ENCODE peak calls at places on chromosomes 11 and 22, in four cellular contexts. Y is stomach, E is breast epithelium, W is SK-N-SH. B is an unnamed sample. For H3K4me1, the result is how much of the 10 kb centered on the place peaks cover.

GRCh38 chr11:102680945-102681344 is 24.6 kb downstream of the MMP27 start:
- DNase-seq in Y (no peak), E (no peak), W (no peak), B (peak)

GRCh38 chr22:21038405-21038804 is 6.0 kb upstream of the SLC7A4 start:
- DNase-seq in Y (no peak), E (no peak), W (no peak), B (no peak)

GRCh38 chr11:126601136-126601535 is 245.7 kb downstream of the ST3GAL4 start:
- DNase-seq in Y (no peak), E (no peak), W (no peak), B (no peak)

GRCh38 chr11:75476716-75477613 is 44.0 kb upstream of the KLHL35 start:
- DNase-seq in Y (peak), E (peak), W (no peak), B (no peak)

GRCh38 chr11:94513091-94513490 is 830 bp downstream of the C11orf97 start:
- DNase-seq in Y (no peak), E (no peak), W (no peak), B (no peak)

GRCh38 chr11:61950035-61950547 is at the start of gene BEST1:
- DNase-seq in Y (no peak), E (no peak), W (no peak), B (no peak)

GRCh38 chr22:37525746-37526350 is 6.6 kb upstream of the CARD10 start:
- DNase-seq in Y (no peak), E (no peak), W (peak), B (no peak)

GRCh38 chr11:21988477-21988876 is 204.4 kb upstream of the ANO5 start:
- DNase-seq in Y (no peak), E (no peak), W (peak), B (no peak)

GRCh38 chr22:23088199-23088604 is 17.9 kb downstream of the GNAZ start:
- DNase-seq in Y (peak), E (no peak), W (no peak), B (no peak)

GRCh38 chr11:1112351-1113191 is 37.9 kb downstream of the MUC2 start:
- DNase-seq in Y (no peak), E (no peak), W (no peak), B (no peak)

GRCh38 chr11:120034881-120035620 is 102.9 kb downstream of the TRIM29 start:
- DNase-seq in Y (no peak), E (no peak), W (no peak), B (no peak)

GRCh38 chr11:20026629-20027545 is 133.4 kb downstream of the DBX1 start:
- DNase-seq in Y (peak), E (peak), W (no peak), B (no peak)
- H3K4me1 ChIP-seq in Y (under half), E (under half), W (under half), B (half or more)

GRCh38 chr11:124123587-124123986 is 8.3 kb downstream of the VWA5A start:
- DNase-seq in Y (no peak), E (no peak), W (peak), B (no peak)

GRCh38 chr11:124119103-124119502 is 3.9 kb downstream of the VWA5A start:
- DNase-seq in Y (no peak), E (no peak), W (no peak), B (no peak)

GRCh38 chr11:124122123-124122522 is 6.9 kb downstream of the VWA5A start:
- DNase-seq in Y (no peak), E (no peak), W (no peak), B (no peak)
- H3K27ac ChIP-seq in Y (no peak), E (no peak), W (no peak), B (no peak)

GRCh38 chr11:65055538-65055937 is 2.8 kb downstream of the NAALADL1 start:
- DNase-seq in Y (no peak), E (no peak), W (no peak), B (no peak)
- TF ChIP-seq POLR2AphosphoS5 in Y (no peak), E (no peak), W (no peak), B (no peak)

GRCh38 chr11:91538065-91538464 is 686.6 kb upstream of the FAT3 start:
- DNase-seq in Y (no peak), E (no peak), W (no peak), B (no peak)
- H3K4me1 ChIP-seq in Y (under half), E (under half), W (under half), B (under half)

B was measured in esophagus muscularis mucosa.